ENCODE peak calls at places on chromosomes 12 and 14, in ten cellular contexts. One of them, this sample, is unnamed.

GRCh38 chr12:115002434-115002833 is 318.5 kb upstream of the TBX3 start:
- DNase-seq in fibroblast of pulmonary artery: no peak
- DNase-seq in NB4: no peak
- DNase-seq in GM13977: no peak
- DNase-seq in PC-9: no peak
- DNase-seq in GM06990: no peak
- DNase-seq in progenitor cell of endocrine pancreas: no peak
- DNase-seq in astrocyte: no peak
- DNase-seq in psoas muscle: no peak
- DNase-seq in left lung: no peak
- DNase-seq in this sample: no peak

GRCh38 chr12:84131076-84131475 is 781.5 kb downstream of the SLC6A15 start:
- DNase-seq in fibroblast of pulmonary artery: peak
- DNase-seq in NB4: no peak
- DNase-seq in GM13977: no peak
- DNase-seq in PC-9: no peak
- DNase-seq in GM06990: no peak
- DNase-seq in progenitor cell of endocrine pancreas: no peak
- DNase-seq in astrocyte: peak
- DNase-seq in psoas muscle: no peak
- DNase-seq in left lung: no peak
- DNase-seq in this sample: no peak

GRCh38 chr12:108582509-108582908 is 15.4 kb downstream of the TMEM119 start:
- DNase-seq in fibroblast of pulmonary artery: no peak
- DNase-seq in NB4: no peak
- DNase-seq in GM13977: no peak
- DNase-seq in PC-9: no peak
- DNase-seq in GM06990: no peak
- DNase-seq in progenitor cell of endocrine pancreas: no peak
- DNase-seq in astrocyte: no peak
- DNase-seq in psoas muscle: no peak
- DNase-seq in left lung: no peak
- DNase-seq in this sample: no peak

GRCh38 chr12:25469861-25470260 is 83.2 kb downstream of the LMNTD1 start:
- DNase-seq in fibroblast of pulmonary artery: no peak
- DNase-seq in NB4: no peak
- DNase-seq in GM13977: no peak
- DNase-seq in PC-9: no peak
- DNase-seq in GM06990: no peak
- DNase-seq in progenitor cell of endocrine pancreas: no peak
- DNase-seq in astrocyte: no peak
- DNase-seq in psoas muscle: no peak
- DNase-seq in left lung: no peak
- DNase-seq in this sample: no peak

GRCh38 chr12:93229494-93230310 is 148.0 kb upstream of the NUDT4 start:
- DNase-seq in fibroblast of pulmonary artery: peak
- DNase-seq in NB4: peak
- DNase-seq in GM13977: no peak
- DNase-seq in PC-9: peak
- DNase-seq in GM06990: no peak
- DNase-seq in progenitor cell of endocrine pancreas: no peak
- DNase-seq in astrocyte: peak
- DNase-seq in psoas muscle: no peak
- DNase-seq in left lung: no peak
- DNase-seq in this sample: no peak

GRCh38 chr12:113479578-113480335 is 8.1 kb upstream of the LHX5 start:
- DNase-seq in fibroblast of pulmonary artery: peak
- DNase-seq in NB4: peak
- DNase-seq in GM13977: peak
- DNase-seq in PC-9: no peak
- DNase-seq in GM06990: no peak
- DNase-seq in progenitor cell of endocrine pancreas: peak
- DNase-seq in astrocyte: peak
- DNase-seq in psoas muscle: no peak
- DNase-seq in left lung: no peak
- DNase-seq in this sample: peak

GRCh38 chr14:102749833-102750775 is 27.1 kb upstream of the TRAF3 start:
- DNase-seq in fibroblast of pulmonary artery: no peak
- DNase-seq in NB4: no peak
- DNase-seq in GM13977: no peak
- DNase-seq in PC-9: no peak
- DNase-seq in GM06990: no peak
- DNase-seq in progenitor cell of endocrine pancreas: peak
- DNase-seq in astrocyte: no peak
- DNase-seq in psoas muscle: no peak
- DNase-seq in left lung: no peak
- DNase-seq in this sample: no peak

GRCh38 chr14:90093942-90094595 is 32.3 kb downstream of the KCNK13 start:
- DNase-seq in fibroblast of pulmonary artery: peak
- DNase-seq in NB4: peak
- DNase-seq in GM13977: no peak
- DNase-seq in PC-9: peak
- DNase-seq in GM06990: no peak
- DNase-seq in progenitor cell of endocrine pancreas: no peak
- DNase-seq in astrocyte: peak
- DNase-seq in psoas muscle: no peak
- DNase-seq in left lung: no peak
- DNase-seq in this sample: no peak

GRCh38 chr14:87217023-87217422 is 776.0 kb downstream of the GALC start:
- DNase-seq in fibroblast of pulmonary artery: no peak
- DNase-seq in NB4: no peak
- DNase-seq in GM13977: no peak
- DNase-seq in PC-9: no peak
- DNase-seq in GM06990: no peak
- DNase-seq in progenitor cell of endocrine pancreas: no peak
- DNase-seq in astrocyte: no peak
- DNase-seq in psoas muscle: no peak
- DNase-seq in left lung: no peak
- DNase-seq in this sample: no peak

GRCh38 chr14:94770251-94770749 is 387 bp upstream of the GSC start:
- DNase-seq in fibroblast of pulmonary artery: peak
- DNase-seq in NB4: no peak
- DNase-seq in GM13977: no peak
- DNase-seq in PC-9: no peak
- DNase-seq in GM06990: no peak
- DNase-seq in progenitor cell of endocrine pancreas: no peak
- DNase-seq in astrocyte: peak
- DNase-seq in psoas muscle: no peak
- DNase-seq in left lung: no peak
- DNase-seq in this sample: no peak

GRCh38 chr12:46555379-46555778 is 182.8 kb upstream of the SLC38A2 start:
- DNase-seq in fibroblast of pulmonary artery: peak
- DNase-seq in NB4: no peak
- DNase-seq in GM13977: no peak
- DNase-seq in PC-9: peak
- DNase-seq in GM06990: no peak
- DNase-seq in progenitor cell of endocrine pancreas: no peak
- DNase-seq in astrocyte: peak
- DNase-seq in psoas muscle: no peak
- DNase-seq in left lung: no peak
- DNase-seq in this sample: no peak

GRCh38 chr14:75274899-75275569 is 3.6 kb upstream of the FOS start:
- DNase-seq in fibroblast of pulmonary artery: no peak
- DNase-seq in NB4: peak
- DNase-seq in GM13977: peak
- DNase-seq in PC-9: no peak
- DNase-seq in GM06990: peak
- DNase-seq in progenitor cell of endocrine pancreas: no peak
- DNase-seq in astrocyte: no peak
- DNase-seq in psoas muscle: no peak
- DNase-seq in left lung: peak
- DNase-seq in this sample: no peak

GRCh38 chr14:55271572-55272414 is 572 bp downstream of the FBXO34 start:
- DNase-seq in fibroblast of pulmonary artery: peak
- DNase-seq in NB4: peak
- DNase-seq in GM13977: peak
- DNase-seq in PC-9: peak
- DNase-seq in GM06990: peak
- DNase-seq in progenitor cell of endocrine pancreas: peak
- DNase-seq in astrocyte: peak
- DNase-seq in psoas muscle: peak
- DNase-seq in left lung: peak
- DNase-seq in this sample: peak

GRCh38 chr12:76764856-76765255 is 941 bp downstream of the ZDHHC17 start:
- DNase-seq in fibroblast of pulmonary artery: peak
- DNase-seq in NB4: peak
- DNase-seq in GM13977: no peak
- DNase-seq in PC-9: no peak
- DNase-seq in GM06990: peak
- DNase-seq in progenitor cell of endocrine pancreas: no peak
- DNase-seq in astrocyte: no peak
- DNase-seq in psoas muscle: no peak
- DNase-seq in left lung: no peak
- DNase-seq in this sample: no peak

GRCh38 chr14:89947344-89947743 is 7.2 kb downstream of the EFCAB11 start:
- DNase-seq in fibroblast of pulmonary artery: no peak
- DNase-seq in NB4: no peak
- DNase-seq in GM13977: no peak
- DNase-seq in PC-9: no peak
- DNase-seq in GM06990: no peak
- DNase-seq in progenitor cell of endocrine pancreas: no peak
- DNase-seq in astrocyte: no peak
- DNase-seq in psoas muscle: no peak
- DNase-seq in left lung: no peak
- DNase-seq in this sample: no peak

GRCh38 chr12:114476159-114476558 is 70.2 kb upstream of the TBX5 start:
- DNase-seq in fibroblast of pulmonary artery: peak
- DNase-seq in NB4: peak
- DNase-seq in GM13977: no peak
- DNase-seq in PC-9: no peak
- DNase-seq in GM06990: no peak
- DNase-seq in progenitor cell of endocrine pancreas: no peak
- DNase-seq in astrocyte: peak
- DNase-seq in psoas muscle: no peak
- DNase-seq in left lung: no peak
- DNase-seq in this sample: no peak

GRCh38 chr14:100677152-100677924 is 49.4 kb upstream of the DLK1 start:
- DNase-seq in fibroblast of pulmonary artery: peak
- DNase-seq in NB4: peak
- DNase-seq in GM13977: no peak
- DNase-seq in PC-9: no peak
- DNase-seq in GM06990: no peak
- DNase-seq in progenitor cell of endocrine pancreas: no peak
- DNase-seq in astrocyte: no peak
- DNase-seq in psoas muscle: peak
- DNase-seq in left lung: no peak
- DNase-seq in this sample: no peak

GRCh38 chr12:19003987-19004619 is 125.4 kb upstream of the PLEKHA5 start:
- DNase-seq in fibroblast of pulmonary artery: no peak
- DNase-seq in NB4: no peak
- DNase-seq in GM13977: no peak
- DNase-seq in PC-9: no peak
- DNase-seq in GM06990: no peak
- DNase-seq in progenitor cell of endocrine pancreas: no peak
- DNase-seq in astrocyte: no peak
- DNase-seq in psoas muscle: no peak
- DNase-seq in left lung: no peak
- DNase-seq in this sample: no peak

DNA sequence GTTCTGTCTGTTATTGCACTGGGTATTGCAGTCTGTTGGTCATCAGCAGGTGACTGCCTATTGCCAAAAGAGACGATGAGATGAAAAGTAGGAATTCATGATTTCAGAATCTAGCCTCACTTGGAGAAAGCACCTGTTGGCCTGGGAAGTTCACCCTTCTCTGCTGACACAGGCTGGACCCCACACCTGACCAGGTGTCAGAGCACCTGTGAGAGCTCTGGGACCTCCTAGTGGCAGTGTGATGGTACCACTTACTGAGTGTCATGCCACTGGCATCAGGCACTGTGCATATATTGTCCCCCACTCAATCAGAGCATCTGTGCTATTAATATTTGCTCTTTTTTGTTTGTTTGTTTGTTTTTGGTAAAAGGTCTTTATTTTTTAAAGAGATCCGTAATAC is 68.0 kb downstream of the RASSF3 start:
- DNase-seq in fibroblast of pulmonary artery: no peak
- DNase-seq in NB4: no peak
- DNase-seq in GM13977: no peak
- DNase-seq in PC-9: peak
- DNase-seq in GM06990: no peak
- DNase-seq in progenitor cell of endocrine pancreas: no peak
- DNase-seq in astrocyte: no peak
- DNase-seq in psoas muscle: no peak
- DNase-seq in left lung: no peak
- DNase-seq in this sample: no peak
- TF ChIP-seq CTCF in fibroblast of pulmonary artery: no peak
- TF ChIP-seq CTCF in NB4: no peak
- TF ChIP-seq CTCF in GM13977: peak
- TF ChIP-seq CTCF in PC-9: no peak
- TF ChIP-seq CTCF in GM06990: peak
- TF ChIP-seq CTCF in progenitor cell of endocrine pancreas: peak
- TF ChIP-seq CTCF in astrocyte: no peak
- TF ChIP-seq CTCF in psoas muscle: no peak
- TF ChIP-seq CTCF in left lung: no peak
- TF ChIP-seq CTCF in this sample: no peak

GRCh38 chr12:119902084-119902509 is 25.0 kb upstream of the CIT start:
- DNase-seq in fibroblast of pulmonary artery: peak
- DNase-seq in NB4: peak
- DNase-seq in GM13977: peak
- DNase-seq in PC-9: peak
- DNase-seq in GM06990: peak
- DNase-seq in progenitor cell of endocrine pancreas: peak
- DNase-seq in astrocyte: peak
- DNase-seq in psoas muscle: no peak
- DNase-seq in left lung: peak
- DNase-seq in this sample: no peak
- TF ChIP-seq CTCF in fibroblast of pulmonary artery: peak
- TF ChIP-seq CTCF in NB4: peak
- TF ChIP-seq CTCF in GM13977: peak
- TF ChIP-seq CTCF in PC-9: peak
- TF ChIP-seq CTCF in GM06990: peak
- TF ChIP-seq CTCF in progenitor cell of endocrine pancreas: peak
- TF ChIP-seq CTCF in astrocyte: peak
- TF ChIP-seq CTCF in psoas muscle: peak
- TF ChIP-seq CTCF in left lung: peak
- TF ChIP-seq CTCF in this sample: peak

DNA sequence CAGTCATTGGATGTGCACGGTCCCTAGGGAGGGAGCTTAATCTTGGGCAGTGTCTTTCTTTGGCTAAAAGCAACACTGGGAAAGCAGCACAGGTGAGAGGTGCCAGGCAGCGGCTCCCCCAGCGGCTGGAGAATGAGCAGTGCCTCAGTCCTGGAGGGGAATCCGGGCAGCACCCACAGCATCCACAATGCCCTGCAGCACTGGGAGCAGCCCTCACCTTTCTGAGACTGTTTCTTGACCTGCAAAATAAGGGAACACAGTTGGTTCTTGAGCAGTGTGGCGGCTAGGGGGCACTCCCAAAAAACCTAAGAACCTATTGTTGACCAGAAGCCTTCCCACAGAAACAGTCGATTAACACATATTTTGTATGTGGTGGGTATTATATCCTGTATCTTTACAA is 75.8 kb downstream of the SINHCAF start:
- DNase-seq in fibroblast of pulmonary artery: no peak
- DNase-seq in NB4: no peak
- DNase-seq in GM13977: no peak
- DNase-seq in PC-9: no peak
- DNase-seq in GM06990: no peak
- DNase-seq in progenitor cell of endocrine pancreas: no peak
- DNase-seq in astrocyte: no peak
- DNase-seq in psoas muscle: no peak
- DNase-seq in left lung: no peak
- DNase-seq in this sample: no peak
- TF ChIP-seq CTCF in fibroblast of pulmonary artery: no peak
- TF ChIP-seq CTCF in NB4: no peak
- TF ChIP-seq CTCF in GM13977: no peak
- TF ChIP-seq CTCF in PC-9: no peak
- TF ChIP-seq CTCF in GM06990: no peak
- TF ChIP-seq CTCF in progenitor cell of endocrine pancreas: no peak
- TF ChIP-seq CTCF in astrocyte: no peak
- TF ChIP-seq CTCF in psoas muscle: no peak
- TF ChIP-seq CTCF in left lung: no peak
- TF ChIP-seq CTCF in this sample: no peak

GRCh38 chr14:68733086-68733621 is 59.7 kb downstream of the ZFP36L1 start:
- DNase-seq in fibroblast of pulmonary artery: peak
- DNase-seq in NB4: peak
- DNase-seq in GM13977: peak
- DNase-seq in PC-9: no peak
- DNase-seq in GM06990: no peak
- DNase-seq in progenitor cell of endocrine pancreas: no peak
- DNase-seq in astrocyte: no peak
- DNase-seq in psoas muscle: no peak
- DNase-seq in left lung: peak
- DNase-seq in this sample: no peak
- TF ChIP-seq CTCF in fibroblast of pulmonary artery: no peak
- TF ChIP-seq CTCF in NB4: no peak
- TF ChIP-seq CTCF in GM13977: no peak
- TF ChIP-seq CTCF in PC-9: no peak
- TF ChIP-seq CTCF in GM06990: no peak
- TF ChIP-seq CTCF in progenitor cell of endocrine pancreas: no peak
- TF ChIP-seq CTCF in astrocyte: no peak
- TF ChIP-seq CTCF in psoas muscle: no peak
- TF ChIP-seq CTCF in left lung: no peak
- TF ChIP-seq CTCF in this sample: no peak